ENCODE peak calls at places on chromosome 9, in seven cellular contexts. G is Caco-2, V is pancreas, D is ovary, E is IMR-90, P is neural progenitor cell, Y is heart left ventricle. Q is an unnamed sample.
A peak's percentile ranks its signal among the peaks of the same experiment; 100 is the strongest.

GRCh38 chr9:27276182-27277030 is 20.5 kb downstream of the EQTN start:
- DNase-seq in P (peak; percentile 73), D (no peak), Y (no peak), V (no peak), E (peak; percentile 67), G (no peak), Q (no peak)

GRCh38 chr9:14309403-14309802 is 4.5 kb downstream of the NFIB start:
- DNase-seq in P (no peak), V (no peak), Y (no peak), E (peak; percentile 24), G (no peak), D (no peak), Q (no peak)

GRCh38 chr9:98726735-98727134 is 18.0 kb upstream of the GABBR2 start:
- DNase-seq in D (no peak), E (peak; percentile 90), P (no peak), G (peak; percentile 5), V (no peak), Y (peak; percentile 37), Q (peak; percentile 37)

GRCh38 chr9:106056328-106056727 is 362.0 kb downstream of the TMEM38B start:
- DNase-seq in Y (no peak), V (no peak), P (no peak), D (no peak), E (no peak), G (no peak), Q (no peak)

GRCh38 chr9:88060746-88061145 is 77.5 kb downstream of the SPATA31C2 start:
- DNase-seq in D (no peak), V (no peak), P (no peak), Y (no peak), E (no peak), G (no peak), Q (no peak)

GRCh38 chr9:70064496-70064895 is 20.8 kb downstream of the MAMDC2 start:
- DNase-seq in V (no peak), E (no peak), G (no peak), P (no peak), Y (no peak), D (no peak), Q (no peak)

GRCh38 chr9:84622981-84623380 is 46.5 kb upstream of the NTRK2 start:
- DNase-seq in V (no peak), D (no peak), P (no peak), Y (no peak), G (no peak), E (no peak), Q (no peak)

GRCh38 chr9:14307989-14308750 is 5.8 kb downstream of the NFIB start:
- DNase-seq in E (no peak), V (no peak), Y (peak; percentile 26), D (no peak), P (no peak), G (no peak), Q (no peak)

GRCh38 chr9:87442451-87442850 is 55.2 kb upstream of the DAPK1 start:
- DNase-seq in G (no peak), Y (no peak), D (no peak), V (no peak), E (no peak), P (no peak), Q (no peak)

GRCh38 chr9:128702445-128702948 is at the start of gene PKN3:
- DNase-seq in E (peak; percentile 66), D (peak; percentile 92), G (peak; percentile 50), Y (peak; percentile 87), P (peak; percentile 95), V (peak; percentile 90), Q (peak; percentile 80)

GRCh38 chr9:33254211-33254610 is 10.3 kb downstream of the BAG1 start:
- DNase-seq in V (no peak), Y (no peak), P (no peak), E (no peak), D (no peak), G (no peak), Q (no peak)

DNA sequence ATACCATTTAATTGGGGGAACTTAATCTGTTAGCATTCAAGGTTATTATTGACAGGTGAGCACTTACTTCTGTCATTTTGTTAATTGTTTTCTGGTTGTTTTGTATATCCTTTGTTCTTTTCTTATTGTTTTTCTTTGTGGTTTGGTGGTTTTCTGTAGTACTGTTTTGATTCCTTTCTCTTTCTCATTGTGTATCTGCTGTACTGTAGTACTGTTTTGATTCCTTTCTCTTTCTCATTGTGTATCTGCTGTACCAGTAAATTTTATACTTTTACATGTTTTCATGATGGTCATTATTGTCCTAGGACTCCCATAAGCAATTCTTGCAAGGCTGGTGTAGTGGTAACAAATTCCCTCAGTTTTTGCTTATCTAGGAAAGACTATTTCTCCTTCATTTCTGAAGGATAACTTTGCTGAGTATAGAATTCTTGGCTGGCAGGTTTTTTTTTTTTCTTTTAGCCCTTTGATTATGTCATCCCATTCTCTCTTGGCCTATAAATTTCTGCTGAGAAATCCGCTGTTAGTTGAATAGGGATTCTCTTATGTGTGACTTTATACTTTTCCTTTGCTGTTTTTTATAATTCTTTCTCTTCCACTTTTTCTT is 24.1 kb upstream of the CACNA1B start:
- DNase-seq in P (no peak), D (no peak), V (no peak), Y (no peak), E (no peak), G (no peak), Q (no peak)
- H3K4me1 ChIP-seq in P (no peaks in the 10 kb centered on the region), D (no peaks in the 10 kb centered on the region), V (no peaks in the 10 kb centered on the region), Y (no peaks in the 10 kb centered on the region), E (no peaks in the 10 kb centered on the region), G (peaks cover 9% of the 10 kb centered on the region), Q (no peaks in the 10 kb centered on the region)

GRCh38 chr9:35406183-35406959 is 83.5 kb upstream of the RUSC2 start:
- DNase-seq in Y (no peak), D (peak; percentile 82), V (peak; percentile 81), G (no peak), E (no peak), P (peak; percentile 93), Q (no peak)
- H3K4me3 ChIP-seq in Y (no peak overlapping the region), D (no peak overlapping the region), V (peak overlapping the region; percentile 18), G (no peak overlapping the region), E (no peak overlapping the region), P (peak overlapping the region; percentile 43), Q (no peak overlapping the region)

GRCh38 chr9:38376266-38376665 is 16.2 kb upstream of the ALDH1B1 start:
- DNase-seq in P (no peak), G (no peak), Y (no peak), V (no peak), E (no peak), D (no peak), Q (peak; percentile 41)
- H3K4me1 ChIP-seq in P (peaks cover 21% of the 10 kb centered on the region), G (peaks cover 16% of the 10 kb centered on the region), Y (no peaks in the 10 kb centered on the region), V (no peaks in the 10 kb centered on the region), E (no peaks in the 10 kb centered on the region), D (peaks cover 10% of the 10 kb centered on the region), Q (peaks cover 42% of the 10 kb centered on the region)

GRCh38 chr9:114154597-114155102 is 687 bp upstream of the COL27A1 start:
- DNase-seq in Y (no peak), V (no peak), D (no peak), G (no peak), P (no peak), E (no peak), Q (no peak)
- H3K4me3 ChIP-seq in Y (peak overlapping the region; percentile 80), V (peak overlapping the region; percentile 79), D (peak overlapping the region; percentile 68), G (peak overlapping the region; percentile 81), P (peak overlapping the region; percentile 78), E (peak overlapping the region; percentile 13), Q (peak overlapping the region; percentile 72)

GRCh38 chr9:137221095-137221374 is 1.0 kb downstream of the RNF208 start:
- DNase-seq in P (no peak), D (no peak), V (no peak), G (no peak), Y (no peak), E (no peak), Q (no peak)

GRCh38 chr9:137219757-137220316 is 2.2 kb downstream of the RNF208 start:
- DNase-seq in P (no peak), Y (no peak), E (no peak), G (no peak), D (no peak), V (peak; percentile 49), Q (no peak)

GRCh38 chr9:137221477-137222111 is 446 bp downstream of the RNF208 start:
- DNase-seq in G (no peak), D (no peak), P (peak; percentile 47), Y (no peak), V (peak; percentile 71), E (no peak), Q (no peak)

GRCh38 chr9:137218754-137219271 is 3.2 kb downstream of the RNF208 start:
- DNase-seq in P (no peak), E (peak; percentile 34), G (peak; percentile 81), D (no peak), Y (no peak), V (peak; percentile 89), Q (no peak)

DNA sequence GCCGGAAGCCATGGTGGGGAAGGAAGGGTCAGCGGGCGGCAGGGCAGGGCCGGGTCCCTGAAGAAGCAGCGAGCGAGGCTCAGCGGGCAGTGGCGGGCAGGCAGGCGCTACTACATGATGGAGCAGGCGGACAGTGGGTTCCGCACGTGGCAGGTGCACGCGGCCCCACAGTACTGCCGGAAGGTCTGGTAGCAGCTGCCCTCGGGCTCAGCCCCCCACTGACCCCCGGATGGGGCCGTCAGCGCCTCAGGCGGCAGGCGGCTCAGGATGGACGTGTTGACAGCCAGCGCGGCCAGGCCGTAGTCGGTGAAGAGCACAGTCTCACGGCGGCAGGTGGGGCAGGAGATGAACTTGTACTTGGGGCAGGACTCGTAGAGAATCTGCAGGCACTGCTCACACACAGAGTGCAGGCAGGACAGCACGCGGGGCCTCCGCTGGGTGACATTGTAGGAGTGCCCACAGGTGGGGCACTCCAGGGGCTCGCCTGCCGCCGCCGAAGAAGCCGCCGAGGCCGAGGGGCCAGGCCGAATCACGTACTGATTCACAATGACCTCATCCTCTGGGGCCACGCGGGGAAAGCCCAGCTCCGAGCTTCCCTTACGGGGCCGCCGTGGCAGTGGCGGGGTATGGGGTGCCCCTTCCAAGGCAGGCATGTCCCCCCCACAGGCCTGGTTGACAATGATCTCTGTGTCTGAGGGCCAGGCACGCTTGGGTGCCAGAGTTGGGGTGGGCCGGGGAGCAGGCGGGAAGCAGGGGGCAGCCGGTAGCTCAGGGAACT is 1.5 kb downstream of the RNF208 start:
- DNase-seq in P (no peak), Y (no peak), E (no peak), G (no peak), D (no peak), V (peak; percentile 54), Q (no peak)
- H3K4me1 ChIP-seq in P (peaks cover 13% of the 10 kb centered on the region), Y (peaks cover 19% of the 10 kb centered on the region), E (peaks cover 17% of the 10 kb centered on the region), G (peaks cover 25% of the 10 kb centered on the region), D (peaks cover 11% of the 10 kb centered on the region), V (peaks cover 7% of the 10 kb centered on the region), Q (peaks cover 56% of the 10 kb centered on the region)

DNA sequence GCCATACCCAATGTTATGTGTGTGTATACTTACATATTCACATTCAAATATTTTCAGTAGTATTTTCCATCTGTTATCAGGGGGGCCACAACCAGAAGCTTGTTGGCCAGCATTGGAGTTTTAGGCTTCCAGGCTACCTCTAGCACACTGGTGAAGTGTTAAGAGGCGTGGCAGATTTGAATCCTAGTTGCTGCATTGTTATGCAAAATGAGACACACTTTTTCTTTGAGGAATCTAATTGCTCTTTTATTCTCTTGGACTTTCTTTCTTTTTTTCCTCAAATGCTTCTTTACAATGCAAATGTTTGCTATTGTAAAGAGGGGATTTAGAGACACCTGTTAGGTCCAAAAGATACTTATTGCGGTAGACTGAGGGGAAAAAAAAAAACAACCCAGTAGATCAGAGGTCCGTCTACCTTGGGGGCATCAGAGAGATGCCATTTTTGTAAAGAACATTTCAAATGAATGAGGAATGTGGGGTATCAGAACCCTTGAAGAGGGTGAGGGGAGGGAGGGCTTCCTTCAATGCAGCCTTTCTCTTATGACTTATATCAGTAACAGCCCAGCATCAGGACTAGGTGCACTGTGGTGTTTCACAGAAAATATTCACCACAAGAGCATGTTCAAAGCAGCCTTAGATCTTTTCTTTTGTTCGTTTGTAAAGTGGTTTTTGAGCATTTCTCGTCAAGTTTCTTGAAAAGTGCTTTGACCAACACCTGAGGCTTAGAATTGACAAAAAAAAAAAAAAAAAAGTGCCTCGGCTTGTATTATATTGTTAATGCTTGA is 3.8 kb downstream of the SMARCA2 start:
- DNase-seq in G (no peak), E (no peak), Y (no peak), V (no peak), D (no peak), P (peak; percentile 72), Q (no peak)
- H3K4me3 ChIP-seq in G (no peak overlapping the region), E (no peak overlapping the region), Y (peak overlapping the region; percentile 91), V (peak overlapping the region; percentile 74), D (peak overlapping the region; percentile 69), P (no peak overlapping the region), Q (peak overlapping the region; percentile 67)

GRCh38 chr9:35908484-35909125 is 685 bp upstream of the SPAAR start:
- DNase-seq in Y (peak; percentile 67), E (peak; percentile 66), G (no peak), D (no peak), V (no peak), P (no peak), Q (no peak)
- H3K4me1 ChIP-seq in Y (peaks cover 49% of the 10 kb centered on the region), E (peaks cover 46% of the 10 kb centered on the region), G (peaks cover 34% of the 10 kb centered on the region), D (peaks cover 43% of the 10 kb centered on the region), V (peaks cover 9% of the 10 kb centered on the region), P (peaks cover 22% of the 10 kb centered on the region), Q (peaks cover 95% of the 10 kb centered on the region)